ENCODE peak calls at places on chromosomes 13 and 19, in six cellular contexts. One of them, this sample, is unnamed.

GRCh38 chr19:29139227-29139626 is 73.7 kb downstream of the UQCRFS1 start:
- DNase-seq in cardiac fibroblast: no peak
- DNase-seq in left ventricle myocardium inferior: no peak
- DNase-seq in upper lobe of left lung: no peak
- DNase-seq in fibroblast of mammary gland: no peak
- DNase-seq in SK-N-SH: no peak
- DNase-seq in this sample: no peak

GRCh38 chr19:12792048-12792852 is 964 bp downstream of the JUNB start:
- DNase-seq in cardiac fibroblast: peak; percentile 66
- DNase-seq in left ventricle myocardium inferior: peak; percentile 75
- DNase-seq in fibroblast of mammary gland: peak; percentile 54
- DNase-seq in upper lobe of left lung: peak; percentile 95
- DNase-seq in SK-N-SH: peak; percentile 41
- DNase-seq in this sample: peak; percentile 49

GRCh38 chr13:98998831-98999634 is 21.2 kb upstream of the DOCK9 start:
- DNase-seq in fibroblast of mammary gland: peak; percentile 67
- DNase-seq in upper lobe of left lung: no peak
- DNase-seq in left ventricle myocardium inferior: no peak
- DNase-seq in cardiac fibroblast: no peak
- DNase-seq in SK-N-SH: no peak
- DNase-seq in this sample: no peak

GRCh38 chr13:76884167-76884566 is 2.0 kb downstream of the KCTD12 start:
- DNase-seq in fibroblast of mammary gland: peak; percentile 50
- DNase-seq in upper lobe of left lung: no peak
- DNase-seq in SK-N-SH: no peak
- DNase-seq in cardiac fibroblast: peak; percentile 72
- DNase-seq in left ventricle myocardium inferior: peak; percentile 27
- DNase-seq in this sample: peak; percentile 40

GRCh38 chr19:46296722-46297431 is at the start of gene HIF3A:
- DNase-seq in SK-N-SH: peak; percentile 90
- DNase-seq in left ventricle myocardium inferior: peak; percentile 67
- DNase-seq in cardiac fibroblast: peak; percentile 78
- DNase-seq in upper lobe of left lung: peak; percentile 74
- DNase-seq in fibroblast of mammary gland: peak; percentile 39
- DNase-seq in this sample: no peak

GRCh38 chr13:34347784-34348573 is 530.0 kb downstream of the RFC3 start:
- DNase-seq in cardiac fibroblast: no peak
- DNase-seq in fibroblast of mammary gland: no peak
- DNase-seq in SK-N-SH: no peak
- DNase-seq in left ventricle myocardium inferior: no peak
- DNase-seq in upper lobe of left lung: no peak
- DNase-seq in this sample: peak; percentile 79

GRCh38 chr13:79141082-79141481 is 265.0 kb downstream of the RBM26 start:
- DNase-seq in fibroblast of mammary gland: no peak
- DNase-seq in SK-N-SH: peak; percentile 54
- DNase-seq in left ventricle myocardium inferior: no peak
- DNase-seq in cardiac fibroblast: no peak
- DNase-seq in upper lobe of left lung: no peak
- DNase-seq in this sample: no peak

GRCh38 chr19:13430790-13431582 is 75.3 kb downstream of the CACNA1A start:
- DNase-seq in upper lobe of left lung: no peak
- DNase-seq in SK-N-SH: peak; percentile 39
- DNase-seq in cardiac fibroblast: peak; percentile 67
- DNase-seq in fibroblast of mammary gland: peak; percentile 60
- DNase-seq in left ventricle myocardium inferior: peak; percentile 20
- DNase-seq in this sample: peak; percentile 59

GRCh38 chr13:54445453-54445852 is 1416.8 kb downstream of the OLFM4 start:
- DNase-seq in fibroblast of mammary gland: no peak
- DNase-seq in upper lobe of left lung: no peak
- DNase-seq in left ventricle myocardium inferior: no peak
- DNase-seq in cardiac fibroblast: no peak
- DNase-seq in SK-N-SH: no peak
- DNase-seq in this sample: no peak

GRCh38 chr19:18521692-18522123 is at the start of gene ELL:
- DNase-seq in cardiac fibroblast: no peak
- DNase-seq in SK-N-SH: no peak
- DNase-seq in upper lobe of left lung: no peak
- DNase-seq in fibroblast of mammary gland: no peak
- DNase-seq in left ventricle myocardium inferior: no peak
- DNase-seq in this sample: no peak

GRCh38 chr19:43470288-43470687 is 4.9 kb upstream of the LYPD3 start:
- DNase-seq in left ventricle myocardium inferior: no peak
- DNase-seq in fibroblast of mammary gland: peak; percentile 69
- DNase-seq in SK-N-SH: peak; percentile 42
- DNase-seq in upper lobe of left lung: no peak
- DNase-seq in cardiac fibroblast: no peak
- DNase-seq in this sample: peak; percentile 87

GRCh38 chr13:21632196-21632595 is 28.2 kb upstream of the MICU2 start:
- DNase-seq in left ventricle myocardium inferior: no peak
- DNase-seq in fibroblast of mammary gland: no peak
- DNase-seq in cardiac fibroblast: no peak
- DNase-seq in upper lobe of left lung: no peak
- DNase-seq in SK-N-SH: no peak
- DNase-seq in this sample: no peak

GRCh38 chr13:49635599-49636433 is 7.5 kb downstream of the ARL11 start:
- DNase-seq in fibroblast of mammary gland: peak; percentile 72
- DNase-seq in cardiac fibroblast: peak; percentile 77
- DNase-seq in left ventricle myocardium inferior: no peak
- DNase-seq in SK-N-SH: no peak
- DNase-seq in upper lobe of left lung: no peak
- DNase-seq in this sample: peak; percentile 43

GRCh38 chr19:2087621-2088100 is 8.5 kb downstream of the MOB3A start:
- DNase-seq in cardiac fibroblast: no peak
- DNase-seq in left ventricle myocardium inferior: no peak
- DNase-seq in SK-N-SH: peak; percentile 12
- DNase-seq in upper lobe of left lung: peak; percentile 82
- DNase-seq in fibroblast of mammary gland: no peak
- DNase-seq in this sample: no peak

GRCh38 chr13:111508902-111509509 is 188.6 kb downstream of the TEX29 start:
- DNase-seq in upper lobe of left lung: no peak
- DNase-seq in cardiac fibroblast: no peak
- DNase-seq in left ventricle myocardium inferior: no peak
- DNase-seq in SK-N-SH: no peak
- DNase-seq in fibroblast of mammary gland: no peak
- DNase-seq in this sample: no peak

GRCh38 chr19:40392894-40393517 is 3.0 kb upstream of the HIPK4 start:
- DNase-seq in fibroblast of mammary gland: no peak
- DNase-seq in upper lobe of left lung: no peak
- DNase-seq in SK-N-SH: no peak
- DNase-seq in left ventricle myocardium inferior: no peak
- DNase-seq in cardiac fibroblast: no peak
- DNase-seq in this sample: peak; percentile 72

GRCh38 chr19:51607920-51608562 is 22.2 kb downstream of the SIGLEC5 start:
- DNase-seq in left ventricle myocardium inferior: peak; percentile 79
- DNase-seq in fibroblast of mammary gland: peak; percentile 74
- DNase-seq in upper lobe of left lung: peak; percentile 83
- DNase-seq in SK-N-SH: no peak
- DNase-seq in cardiac fibroblast: peak; percentile 80
- DNase-seq in this sample: peak; percentile 78

GRCh38 chr19:29679598-29680210 is 14.4 kb downstream of the PLEKHF1 start:
- DNase-seq in left ventricle myocardium inferior: no peak
- DNase-seq in SK-N-SH: no peak
- DNase-seq in upper lobe of left lung: no peak
- DNase-seq in cardiac fibroblast: no peak
- DNase-seq in fibroblast of mammary gland: no peak
- DNase-seq in this sample: no peak

GRCh38 chr13:31538067-31539042 is 201.0 kb upstream of the RXFP2 start:
- DNase-seq in left ventricle myocardium inferior: no peak
- DNase-seq in fibroblast of mammary gland: peak; percentile 68
- DNase-seq in SK-N-SH: peak; percentile 34
- DNase-seq in upper lobe of left lung: no peak
- DNase-seq in cardiac fibroblast: peak; percentile 68
- DNase-seq in this sample: peak; percentile 39

GRCh38 chr19:8096071-8096470 is 43.5 kb downstream of the CCL25 start:
- DNase-seq in cardiac fibroblast: no peak
- DNase-seq in fibroblast of mammary gland: no peak
- DNase-seq in left ventricle myocardium inferior: no peak
- DNase-seq in upper lobe of left lung: no peak
- DNase-seq in SK-N-SH: no peak
- DNase-seq in this sample: no peak

GRCh38 chr19:15684828-15685227 is 11.9 kb downstream of the CYP4F12 start:
- DNase-seq in fibroblast of mammary gland: no peak
- DNase-seq in upper lobe of left lung: no peak
- DNase-seq in SK-N-SH: no peak
- DNase-seq in left ventricle myocardium inferior: no peak
- DNase-seq in cardiac fibroblast: no peak
- DNase-seq in this sample: no peak

GRCh38 chr19:6752257-6753177 is 13.0 kb downstream of the TRIP10 start:
- DNase-seq in cardiac fibroblast: no peak
- DNase-seq in upper lobe of left lung: peak; percentile 84
- DNase-seq in left ventricle myocardium inferior: no peak
- DNase-seq in SK-N-SH: no peak
- DNase-seq in fibroblast of mammary gland: no peak
- DNase-seq in this sample: no peak

GRCh38 chr19:1747285-1748114 is 5.8 kb upstream of the ONECUT3 start:
- DNase-seq in SK-N-SH: no peak
- DNase-seq in left ventricle myocardium inferior: no peak
- DNase-seq in upper lobe of left lung: no peak
- DNase-seq in fibroblast of mammary gland: peak; percentile 77
- DNase-seq in cardiac fibroblast: peak; percentile 87
- DNase-seq in this sample: peak; percentile 99

GRCh38 chr13:23743717-23744116 is 145.5 kb downstream of the MIPEP start:
- DNase-seq in cardiac fibroblast: no peak
- DNase-seq in upper lobe of left lung: no peak
- DNase-seq in fibroblast of mammary gland: no peak
- DNase-seq in left ventricle myocardium inferior: no peak
- DNase-seq in SK-N-SH: no peak
- DNase-seq in this sample: peak; percentile 30

GRCh38 chr13:73603646-73604045 is 530.6 kb downstream of the KLF12 start:
- DNase-seq in upper lobe of left lung: no peak
- DNase-seq in SK-N-SH: no peak
- DNase-seq in left ventricle myocardium inferior: no peak
- DNase-seq in fibroblast of mammary gland: no peak
- DNase-seq in cardiac fibroblast: no peak
- DNase-seq in this sample: peak; percentile 83

GRCh38 chr13:62119739-62120700 is 704.4 kb upstream of the PCDH20 start:
- DNase-seq in fibroblast of mammary gland: peak; percentile 8
- DNase-seq in upper lobe of left lung: no peak
- DNase-seq in SK-N-SH: peak; percentile 17
- DNase-seq in left ventricle myocardium inferior: no peak
- DNase-seq in cardiac fibroblast: peak; percentile 12
- DNase-seq in this sample: peak; percentile 18

GRCh38 chr13:79455331-79455730 is 25.6 kb upstream of the NDFIP2 start:
- DNase-seq in left ventricle myocardium inferior: no peak
- DNase-seq in upper lobe of left lung: no peak
- DNase-seq in cardiac fibroblast: no peak
- DNase-seq in SK-N-SH: no peak
- DNase-seq in fibroblast of mammary gland: peak; percentile 30
- DNase-seq in this sample: peak; percentile 40

GRCh38 chr13:105567951-105568510 is 967.4 kb downstream of the EFNB2 start:
- DNase-seq in fibroblast of mammary gland: no peak
- DNase-seq in SK-N-SH: no peak
- DNase-seq in upper lobe of left lung: no peak
- DNase-seq in cardiac fibroblast: peak; percentile 5
- DNase-seq in left ventricle myocardium inferior: no peak
- DNase-seq in this sample: no peak

GRCh38 chr13:67554296-67554695 is 324.2 kb upstream of the PCDH9 start:
- DNase-seq in upper lobe of left lung: no peak
- DNase-seq in cardiac fibroblast: peak; percentile 3
- DNase-seq in left ventricle myocardium inferior: no peak
- DNase-seq in SK-N-SH: no peak
- DNase-seq in fibroblast of mammary gland: peak; percentile 2
- DNase-seq in this sample: no peak

DNA sequence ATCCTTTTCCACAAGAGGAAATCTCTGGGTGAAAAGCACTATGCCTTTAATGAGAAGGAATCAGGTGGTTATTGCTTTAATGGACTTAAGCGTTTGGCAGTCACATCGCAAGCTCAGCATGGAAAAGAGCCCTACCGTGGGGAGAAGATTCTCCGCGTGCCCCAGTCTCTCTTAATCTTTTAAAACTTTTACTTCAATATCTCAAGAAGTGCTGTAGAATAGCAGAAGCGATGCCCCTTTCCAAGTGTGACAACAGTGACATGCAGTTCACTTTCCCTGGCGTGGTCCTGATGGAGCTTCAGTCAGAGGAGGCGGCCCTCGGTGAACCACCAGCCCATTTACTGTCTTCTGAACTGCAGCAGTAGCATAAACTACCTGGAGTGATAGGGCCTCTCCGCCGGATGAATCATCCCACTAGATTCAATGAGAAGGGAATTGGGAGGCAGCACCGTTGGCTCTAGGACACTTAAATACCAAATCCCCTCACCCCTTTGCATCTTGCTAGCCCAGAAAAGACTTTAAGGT is 112.7 kb upstream of the GPR12 start:
- DNase-seq in upper lobe of left lung: no peak
- DNase-seq in fibroblast of mammary gland: no peak
- DNase-seq in left ventricle myocardium inferior: no peak
- DNase-seq in cardiac fibroblast: no peak
- DNase-seq in SK-N-SH: no peak
- DNase-seq in this sample: no peak
- TF ChIP-seq CTCF in upper lobe of left lung: no peak
- TF ChIP-seq CTCF in fibroblast of mammary gland: no peak
- TF ChIP-seq CTCF in left ventricle myocardium inferior: no peak
- TF ChIP-seq CTCF in cardiac fibroblast: no peak
- TF ChIP-seq CTCF in SK-N-SH: no peak
- TF ChIP-seq CTCF in this sample: no peak

GRCh38 chr13:30157616-30157993 is 149.7 kb downstream of the KATNAL1 start:
- DNase-seq in cardiac fibroblast: no peak
- DNase-seq in fibroblast of mammary gland: no peak
- DNase-seq in left ventricle myocardium inferior: no peak
- DNase-seq in SK-N-SH: no peak
- DNase-seq in upper lobe of left lung: no peak
- DNase-seq in this sample: no peak
- H3K4me3 ChIP-seq in cardiac fibroblast: no peak overlapping the region
- H3K4me3 ChIP-seq in fibroblast of mammary gland: no peak overlapping the region
- H3K4me3 ChIP-seq in left ventricle myocardium inferior: no peak overlapping the region
- H3K4me3 ChIP-seq in SK-N-SH: no peak overlapping the region
- H3K4me3 ChIP-seq in upper lobe of left lung: no peak overlapping the region
- H3K4me3 ChIP-seq in this sample: no peak overlapping the region

DNA sequence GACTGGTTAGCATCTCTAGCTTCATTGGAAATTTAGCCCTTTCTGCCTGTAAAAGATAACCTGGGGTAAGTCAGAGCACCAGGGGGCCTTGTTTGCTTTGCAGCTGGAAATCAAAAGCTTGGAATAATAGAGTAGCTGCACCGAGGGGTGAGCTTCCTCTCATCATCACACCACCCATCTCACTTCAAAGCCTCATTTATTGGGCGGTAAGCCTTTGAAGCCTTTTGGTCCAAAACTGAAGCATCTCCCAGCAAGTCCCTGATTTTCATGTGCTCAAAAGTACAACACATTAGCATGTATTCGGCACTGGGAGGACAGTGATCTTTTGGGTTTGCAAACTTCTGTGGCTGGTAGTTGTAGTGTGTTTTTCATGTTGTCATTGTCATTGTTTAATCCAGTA is 405.1 kb downstream of the FOXO1 start:
- DNase-seq in upper lobe of left lung: no peak
- DNase-seq in fibroblast of mammary gland: no peak
- DNase-seq in left ventricle myocardium inferior: no peak
- DNase-seq in cardiac fibroblast: no peak
- DNase-seq in SK-N-SH: no peak
- DNase-seq in this sample: no peak
- TF ChIP-seq CTCF in upper lobe of left lung: no peak
- TF ChIP-seq CTCF in fibroblast of mammary gland: no peak
- TF ChIP-seq CTCF in left ventricle myocardium inferior: no peak
- TF ChIP-seq CTCF in cardiac fibroblast: no peak
- TF ChIP-seq CTCF in SK-N-SH: no peak
- TF ChIP-seq CTCF in this sample: no peak

GRCh38 chr13:72507394-72508199 is 219.8 kb downstream of the MZT1 start:
- DNase-seq in fibroblast of mammary gland: no peak
- DNase-seq in SK-N-SH: no peak
- DNase-seq in upper lobe of left lung: no peak
- DNase-seq in left ventricle myocardium inferior: no peak
- DNase-seq in cardiac fibroblast: peak; percentile 2
- DNase-seq in this sample: no peak
- H3K4me3 ChIP-seq in fibroblast of mammary gland: no peak overlapping the region
- H3K4me3 ChIP-seq in SK-N-SH: peak overlapping the region; percentile 24
- H3K4me3 ChIP-seq in upper lobe of left lung: peak overlapping the region; percentile 28
- H3K4me3 ChIP-seq in left ventricle myocardium inferior: peak overlapping the region; percentile 48
- H3K4me3 ChIP-seq in cardiac fibroblast: no peak overlapping the region
- H3K4me3 ChIP-seq in this sample: no peak overlapping the region

This sample was measured in epithelial cell of esophagus.